ENCODE peak calls at places on chromosomes 1 and 21, in seven cellular contexts. S is mucosa of descending colon, X is AG10803, K is astrocyte of the spinal cord, E is A549, P is dorsolateral prefrontal cortex, C is D721Med. L is an unnamed sample.

GRCh38 chr1:85599638-85600037 is 19.1 kb downstream of the CCN1 start:
- DNase-seq in S (no peak), X (no peak), K (no peak), E (no peak), P (no peak), C (no peak), L (no peak)

GRCh38 chr1:203491664-203492485 is 2.1 kb upstream of the OPTC start:
- DNase-seq in S (no peak), X (no peak), K (no peak), E (no peak), P (peak), C (no peak), L (no peak)

GRCh38 chr21:45543710-45544448 is 1.6 kb upstream of the SLC19A1 start:
- DNase-seq in S (peak), X (no peak), K (no peak), E (no peak), P (no peak), C (no peak), L (peak)

GRCh38 chr1:102434421-102434820 is 437.7 kb upstream of the OLFM3 start:
- DNase-seq in S (no peak), X (no peak), K (no peak), E (peak), P (no peak), C (no peak), L (peak)

GRCh38 chr1:197129698-197130097 is 16.8 kb downstream of the ASPM start:
- DNase-seq in S (no peak), X (no peak), K (no peak), E (no peak), P (no peak), C (no peak), L (no peak)

GRCh38 chr1:27503961-27504587 is 14.1 kb upstream of the WASF2 start:
- DNase-seq in S (no peak), X (peak), K (no peak), E (no peak), P (no peak), C (peak), L (no peak)

GRCh38 chr21:45336870-45337269 is 49.2 kb upstream of the POFUT2 start:
- DNase-seq in S (no peak), X (peak), K (peak), E (no peak), P (peak), C (no peak), L (peak)

GRCh38 chr1:32200226-32201010 is at the start of gene CCDC28B:
- DNase-seq in S (peak), X (peak), K (peak), E (no peak), P (no peak), C (peak), L (peak)

GRCh38 chr1:10624256-10625050 is 149.7 kb downstream of the PEX14 start:
- DNase-seq in S (no peak), X (no peak), K (no peak), E (no peak), P (peak), C (no peak), L (no peak)

GRCh38 chr21:37380349-37381323 is 14.1 kb downstream of the DYRK1A start:
- DNase-seq in S (no peak), X (no peak), K (no peak), E (no peak), P (no peak), C (no peak), L (no peak)

GRCh38 chr1:225825078-225825477 is 15.2 kb downstream of the EPHX1 start:
- DNase-seq in S (peak), X (no peak), K (no peak), E (no peak), P (peak), C (no peak), L (no peak)

GRCh38 chr1:116671835-116672234 is 4.3 kb upstream of the IGSF3 start:
- DNase-seq in S (no peak), X (no peak), K (no peak), E (no peak), P (no peak), C (no peak), L (no peak)

GRCh38 chr21:39326607-39327307 is 13.3 kb upstream of the BRWD1 start:
- DNase-seq in S (no peak), X (no peak), K (no peak), E (no peak), P (no peak), C (no peak), L (no peak)

GRCh38 chr21:37410639-37411038 is 44.1 kb downstream of the DYRK1A start:
- DNase-seq in S (no peak), X (no peak), K (no peak), E (no peak), P (no peak), C (no peak), L (no peak)

GRCh38 chr1:116018007-116018406 is 41.7 kb downstream of the SLC22A15 start:
- DNase-seq in S (no peak), X (no peak), K (no peak), E (no peak), P (no peak), C (no peak), L (no peak)

GRCh38 chr1:187878883-187879282 is 1050.1 kb downstream of the PLA2G4A start:
- DNase-seq in S (no peak), X (no peak), K (no peak), E (no peak), P (no peak), C (no peak), L (no peak)

GRCh38 chr1:51750218-51750617 is 128.3 kb downstream of the NRDC start:
- DNase-seq in S (no peak), X (no peak), K (peak), E (no peak), P (no peak), C (no peak), L (no peak)

GRCh38 chr1:176073524-176074157 is 133.4 kb downstream of the COP1 start:
- DNase-seq in S (no peak), X (peak), K (peak), E (peak), P (no peak), C (no peak), L (peak)

GRCh38 chr1:225471453-225472301 is 43.8 kb upstream of the LBR start:
- DNase-seq in S (no peak), X (no peak), K (no peak), E (no peak), P (no peak), C (no peak), L (peak)

GRCh38 chr21:42975886-42976608 is 1.7 kb downstream of the PKNOX1 start:
- DNase-seq in S (no peak), X (no peak), K (no peak), E (no peak), P (no peak), C (no peak), L (peak)

GRCh38 chr1:70738576-70738975 is 309.0 kb downstream of the PTGER3 start:
- DNase-seq in S (no peak), X (no peak), K (no peak), E (no peak), P (no peak), C (no peak), L (no peak)

GRCh38 chr1:240044620-240045019 is 47.1 kb upstream of the FMN2 start:
- DNase-seq in S (no peak), X (peak), K (no peak), E (no peak), P (no peak), C (no peak), L (peak)

GRCh38 chr1:206674745-206675175 is 9.9 kb upstream of the MAPKAPK2 start:
- DNase-seq in S (peak), X (peak), K (peak), E (peak), P (no peak), C (no peak), L (peak)

GRCh38 chr1:19384113-19384512 is 72.0 kb downstream of the SLC66A1 start:
- DNase-seq in S (no peak), X (no peak), K (peak), E (peak), P (no peak), C (no peak), L (no peak)

GRCh38 chr1:36818771-36819170 is 215.5 kb downstream of the GRIK3 start:
- DNase-seq in S (no peak), X (no peak), K (no peak), E (no peak), P (no peak), C (no peak), L (peak)
- TF ChIP-seq CTCF in S (no peak), X (no peak), K (no peak), E (no peak), P (no peak), C (no peak), L (no peak)

DNA sequence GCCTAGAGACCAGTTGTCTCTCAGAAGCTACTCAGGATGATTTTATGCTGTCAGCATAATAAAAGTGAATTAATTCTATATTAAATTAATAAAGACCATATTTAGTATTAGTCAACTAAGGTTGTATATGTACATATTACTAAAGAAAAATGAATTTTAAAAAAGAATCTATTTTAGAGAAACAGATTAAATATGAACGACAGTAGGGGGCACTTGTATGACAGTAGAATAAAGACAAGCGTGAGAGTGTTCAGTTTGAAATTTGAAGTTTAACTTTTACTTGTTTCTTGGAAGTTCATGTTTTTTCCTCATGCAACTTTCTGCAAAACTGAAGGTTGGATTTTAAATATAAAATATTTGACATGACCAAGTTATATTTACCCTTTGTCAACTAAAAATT is 67.9 kb upstream of the MACF1 start:
- DNase-seq in S (no peak), X (no peak), K (no peak), E (no peak), P (no peak), C (no peak), L (no peak)
- TF ChIP-seq CTCF in S (no peak), X (no peak), K (no peak), E (peak), P (no peak), C (peak), L (peak)

GRCh38 chr1:157920748-157921147 is 72.7 kb upstream of the KIRREL1 start:
- DNase-seq in S (no peak), X (no peak), K (no peak), E (no peak), P (no peak), C (no peak), L (peak)
- TF ChIP-seq CTCF in S (no peak), X (no peak), K (no peak), E (no peak), P (no peak), C (no peak), L (no peak)

GRCh38 chr1:18199462-18199861 is 91.9 kb downstream of the IGSF21 start:
- DNase-seq in S (no peak), X (no peak), K (no peak), E (no peak), P (no peak), C (no peak), L (no peak)

GRCh38 chr1:18198240-18198639 is 90.6 kb downstream of the IGSF21 start:
- DNase-seq in S (no peak), X (peak), K (no peak), E (no peak), P (no peak), C (no peak), L (no peak)

GRCh38 chr1:18200918-18201317 is 93.3 kb downstream of the IGSF21 start:
- DNase-seq in S (no peak), X (no peak), K (no peak), E (no peak), P (no peak), C (no peak), L (no peak)

GRCh38 chr1:18200136-18200717 is 92.6 kb downstream of the IGSF21 start:
- DNase-seq in S (no peak), X (no peak), K (no peak), E (no peak), P (peak), C (no peak), L (no peak)

GRCh38 chr1:18197299-18197698 is 89.7 kb downstream of the IGSF21 start:
- DNase-seq in S (no peak), X (no peak), K (no peak), E (no peak), P (no peak), C (no peak), L (no peak)
- TF ChIP-seq CTCF in S (no peak), X (no peak), K (no peak), E (no peak), P (no peak), C (no peak), L (no peak)

GRCh38 chr1:153288634-153289275 is 24.0 kb downstream of the PGLYRP3 start:
- DNase-seq in S (no peak), X (no peak), K (no peak), E (peak), P (no peak), C (no peak), L (no peak)
- TF ChIP-seq CTCF in S (no peak), X (peak), K (peak), E (peak), P (no peak), C (peak), L (peak)

GRCh38 chr1:222136869-222137268 is 395.0 kb upstream of the DUSP10 start:
- DNase-seq in S (no peak), X (no peak), K (no peak), E (no peak), P (no peak), C (no peak), L (no peak)
- TF ChIP-seq CTCF in S (no peak), X (no peak), K (no peak), E (no peak), P (no peak), C (no peak), L (no peak)

DNA sequence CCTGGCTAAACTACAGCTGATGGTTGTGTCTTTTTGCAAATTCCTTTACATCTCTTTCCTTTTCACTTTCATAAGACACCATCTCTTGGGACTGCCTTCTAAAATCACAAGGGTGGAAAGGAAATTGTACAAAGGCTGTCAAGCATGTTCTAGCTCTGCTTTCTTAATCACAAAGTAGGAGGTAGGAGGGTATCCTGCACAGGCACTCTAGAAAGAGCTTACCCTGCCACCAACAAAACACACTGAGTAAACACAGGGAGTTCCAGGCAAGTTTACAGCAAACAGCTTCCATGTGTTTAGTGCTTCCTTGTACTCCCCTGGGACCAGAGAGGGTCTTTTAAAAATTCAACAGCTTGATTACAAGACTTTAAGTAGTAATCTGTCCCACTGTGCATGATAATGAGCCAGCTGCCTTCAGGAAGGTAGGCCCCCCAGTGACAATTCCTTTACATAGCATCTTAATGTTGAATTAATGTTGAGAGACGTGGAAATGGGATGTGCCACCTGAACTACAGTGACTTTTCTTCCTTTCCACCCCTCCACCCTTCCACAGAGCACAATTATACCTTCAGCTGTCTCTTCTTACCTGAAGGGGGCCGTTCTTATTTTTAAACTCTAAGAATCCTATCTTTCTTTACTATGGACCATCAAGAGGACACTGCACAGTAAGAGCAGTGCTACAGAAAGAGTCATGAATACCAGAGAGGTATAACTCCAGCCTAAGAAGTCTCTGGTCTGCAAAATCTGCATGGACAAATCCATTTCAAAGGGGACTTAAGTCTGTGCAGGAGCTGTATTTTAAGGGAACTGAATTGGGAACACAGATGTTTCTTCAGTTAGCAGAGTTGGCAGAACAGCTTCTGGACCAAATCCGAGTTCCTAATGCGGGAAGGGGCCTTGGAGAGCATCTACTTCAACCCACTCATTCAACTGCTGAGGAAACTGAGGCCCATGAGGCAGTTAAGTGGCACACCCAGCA is 2.2 kb downstream of the PLPP3 start:
- DNase-seq in S (no peak), X (peak), K (peak), E (peak), P (no peak), C (no peak), L (peak)
- TF ChIP-seq CTCF in S (no peak), X (peak), K (peak), E (peak), P (peak), C (peak), L (peak)

L was measured in osteoblast.